ENCODE peak calls at places on chromosomes 5 and 9, in six cellular contexts. One of them, this sample, is unnamed.

GRCh38 chr9:137742698-137743097 is 123.9 kb downstream of the EHMT1 start:
- DNase-seq in HepG2: no peak
- DNase-seq in H1: no peak
- DNase-seq in HCT116: no peak
- DNase-seq in GM12878: no peak
- DNase-seq in K562: no peak
- DNase-seq in this sample: no peak

GRCh38 chr9:16175461-16175860 is 622.6 kb downstream of the CCDC171 start:
- DNase-seq in HepG2: no peak
- DNase-seq in H1: no peak
- DNase-seq in HCT116: no peak
- DNase-seq in GM12878: no peak
- DNase-seq in K562: no peak
- DNase-seq in this sample: no peak

GRCh38 chr5:180043381-180043780 is 28.2 kb downstream of the RNF130 start:
- DNase-seq in HepG2: no peak
- DNase-seq in H1: no peak
- DNase-seq in HCT116: no peak
- DNase-seq in GM12878: no peak
- DNase-seq in K562: no peak
- DNase-seq in this sample: no peak

GRCh38 chr5:151703227-151703626 is 16.5 kb upstream of the SPARC start:
- DNase-seq in HepG2: no peak
- DNase-seq in H1: no peak
- DNase-seq in HCT116: no peak
- DNase-seq in GM12878: peak; percentile 70
- DNase-seq in K562: no peak
- DNase-seq in this sample: no peak

GRCh38 chr5:10642367-10642766 is 78.5 kb downstream of the ANKRD33B start:
- DNase-seq in HepG2: no peak
- DNase-seq in H1: no peak
- DNase-seq in HCT116: no peak
- DNase-seq in GM12878: no peak
- DNase-seq in K562: no peak
- DNase-seq in this sample: no peak

GRCh38 chr9:71096431-71097108 is 24.9 kb downstream of the TRPM3 start:
- DNase-seq in HepG2: peak; percentile 95
- DNase-seq in H1: no peak
- DNase-seq in HCT116: no peak
- DNase-seq in GM12878: no peak
- DNase-seq in K562: no peak
- DNase-seq in this sample: no peak

GRCh38 chr5:88606173-88606572 is 276.8 kb downstream of the MEF2C start:
- DNase-seq in HepG2: no peak
- DNase-seq in H1: no peak
- DNase-seq in HCT116: no peak
- DNase-seq in GM12878: no peak
- DNase-seq in K562: no peak
- DNase-seq in this sample: no peak

GRCh38 chr5:164237531-164237930 is 732.1 kb downstream of the MAT2B start:
- DNase-seq in HepG2: no peak
- DNase-seq in H1: no peak
- DNase-seq in HCT116: no peak
- DNase-seq in GM12878: no peak
- DNase-seq in K562: no peak
- DNase-seq in this sample: no peak

GRCh38 chr5:165457854-165458481 is 1952.5 kb downstream of the MAT2B start:
- DNase-seq in HepG2: no peak
- DNase-seq in H1: peak; percentile 9
- DNase-seq in HCT116: no peak
- DNase-seq in GM12878: no peak
- DNase-seq in K562: no peak
- DNase-seq in this sample: peak; percentile 20

GRCh38 chr5:178392386-178392785 is 159.8 kb upstream of the PHYKPL start:
- DNase-seq in HepG2: no peak
- DNase-seq in H1: no peak
- DNase-seq in HCT116: no peak
- DNase-seq in GM12878: no peak
- DNase-seq in K562: no peak
- DNase-seq in this sample: no peak

GRCh38 chr5:84438456-84438855 is 53.8 kb upstream of the EDIL3 start:
- DNase-seq in HepG2: no peak
- DNase-seq in H1: no peak
- DNase-seq in HCT116: no peak
- DNase-seq in GM12878: no peak
- DNase-seq in K562: no peak
- DNase-seq in this sample: no peak

GRCh38 chr9:92740446-92740961 is 24.1 kb downstream of the BICD2 start:
- DNase-seq in HepG2: no peak
- DNase-seq in H1: no peak
- DNase-seq in HCT116: no peak
- DNase-seq in GM12878: no peak
- DNase-seq in K562: no peak
- DNase-seq in this sample: no peak

GRCh38 chr9:136361047-136361756 is 2.3 kb downstream of the DNLZ start:
- DNase-seq in HepG2: no peak
- DNase-seq in H1: no peak
- DNase-seq in HCT116: no peak
- DNase-seq in GM12878: no peak
- DNase-seq in K562: no peak
- DNase-seq in this sample: no peak

GRCh38 chr9:126893079-126893478 is 21.5 kb upstream of the RALGPS1 start:
- DNase-seq in HepG2: peak; percentile 25
- DNase-seq in H1: no peak
- DNase-seq in HCT116: peak; percentile 8
- DNase-seq in GM12878: no peak
- DNase-seq in K562: peak; percentile 24
- DNase-seq in this sample: no peak

GRCh38 chr5:90612930-90613329 is 54.3 kb downstream of the ADGRV1 start:
- DNase-seq in HepG2: no peak
- DNase-seq in H1: no peak
- DNase-seq in HCT116: no peak
- DNase-seq in GM12878: peak; percentile 66
- DNase-seq in K562: no peak
- DNase-seq in this sample: no peak

GRCh38 chr9:33719581-33720374 is 75.6 kb upstream of the PRSS3 start:
- DNase-seq in HepG2: peak; percentile 16
- DNase-seq in H1: no peak
- DNase-seq in HCT116: no peak
- DNase-seq in GM12878: no peak
- DNase-seq in K562: peak; percentile 51
- DNase-seq in this sample: peak; percentile 15
- TF ChIP-seq YY1 in HepG2: no peak
- TF ChIP-seq YY1 in H1: no peak
- TF ChIP-seq YY1 in HCT116: no peak
- TF ChIP-seq YY1 in GM12878: no peak
- TF ChIP-seq YY1 in K562: no peak
- TF ChIP-seq YY1 in this sample: no peak

GRCh38 chr9:6383551-6384225 is 29.3 kb upstream of the UHRF2 start:
- DNase-seq in HepG2: no peak
- DNase-seq in H1: no peak
- DNase-seq in HCT116: no peak
- DNase-seq in GM12878: no peak
- DNase-seq in K562: no peak
- DNase-seq in this sample: no peak

GRCh38 chr9:6384732-6385131 is 28.3 kb upstream of the UHRF2 start:
- DNase-seq in HepG2: no peak
- DNase-seq in H1: no peak
- DNase-seq in HCT116: no peak
- DNase-seq in GM12878: no peak
- DNase-seq in K562: no peak
- DNase-seq in this sample: no peak

GRCh38 chr9:6382681-6383080 is 30.3 kb upstream of the UHRF2 start:
- DNase-seq in HepG2: no peak
- DNase-seq in H1: no peak
- DNase-seq in HCT116: no peak
- DNase-seq in GM12878: no peak
- DNase-seq in K562: no peak
- DNase-seq in this sample: no peak
- TF ChIP-seq ZNF274 in HepG2: no peak
- TF ChIP-seq ZNF274 in H1: no peak
- TF ChIP-seq ZNF274 in HCT116: no peak
- TF ChIP-seq ZNF274 in GM12878: no peak
- TF ChIP-seq ZNF274 in K562: no peak
- TF ChIP-seq ZNF274 in this sample: no peak

GRCh38 chr5:116237917-116238502 is 153.2 kb downstream of the COMMD10 start:
- DNase-seq in HepG2: no peak
- DNase-seq in H1: no peak
- DNase-seq in HCT116: peak; percentile 4
- DNase-seq in GM12878: no peak
- DNase-seq in K562: no peak
- DNase-seq in this sample: no peak
- H3K9ac ChIP-seq in HepG2: no peak overlapping the region
- H3K9ac ChIP-seq in H1: no peak overlapping the region
- H3K9ac ChIP-seq in HCT116: no peak overlapping the region
- H3K9ac ChIP-seq in GM12878: no peak overlapping the region
- H3K9ac ChIP-seq in K562: no peak overlapping the region
- H3K9ac ChIP-seq in this sample: no peak overlapping the region

DNA sequence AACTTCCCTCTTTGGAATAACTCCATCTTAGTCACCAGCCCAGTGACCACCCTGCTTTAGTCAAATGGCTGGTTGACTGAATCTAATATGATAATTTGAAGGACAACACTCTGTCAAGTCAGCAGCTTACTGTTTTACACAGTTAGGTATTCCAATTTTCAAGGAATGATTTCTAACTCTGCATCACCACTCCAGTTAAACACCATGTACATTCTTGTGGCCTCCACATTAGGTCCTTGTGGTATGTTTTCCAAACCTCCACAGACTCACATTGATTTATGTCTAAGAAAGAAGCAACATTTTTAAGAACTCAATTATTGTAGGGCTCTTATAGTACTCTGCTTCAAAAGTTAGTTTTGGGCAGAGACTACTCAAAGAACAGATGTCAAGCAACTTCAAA is 110.7 kb downstream of the TLE1 start:
- DNase-seq in HepG2: no peak
- DNase-seq in H1: no peak
- DNase-seq in HCT116: no peak
- DNase-seq in GM12878: no peak
- DNase-seq in K562: no peak
- DNase-seq in this sample: no peak
- TF ChIP-seq YY1 in HepG2: no peak
- TF ChIP-seq YY1 in H1: no peak
- TF ChIP-seq YY1 in HCT116: no peak
- TF ChIP-seq YY1 in GM12878: no peak
- TF ChIP-seq YY1 in K562: no peak
- TF ChIP-seq YY1 in this sample: no peak

GRCh38 chr5:1375871-1376850 is 31.3 kb upstream of the CLPTM1L start:
- DNase-seq in HepG2: no peak
- DNase-seq in H1: no peak
- DNase-seq in HCT116: no peak
- DNase-seq in GM12878: no peak
- DNase-seq in K562: no peak
- DNase-seq in this sample: no peak
- TF ChIP-seq ZNF274 in HepG2: no peak
- TF ChIP-seq ZNF274 in H1: no peak
- TF ChIP-seq ZNF274 in HCT116: no peak
- TF ChIP-seq ZNF274 in GM12878: no peak
- TF ChIP-seq ZNF274 in K562: no peak
- TF ChIP-seq ZNF274 in this sample: no peak

GRCh38 chr9:121268598-121269029 is 652 bp downstream of the GSN start:
- DNase-seq in HepG2: no peak
- DNase-seq in H1: no peak
- DNase-seq in HCT116: no peak
- DNase-seq in GM12878: no peak
- DNase-seq in K562: no peak
- DNase-seq in this sample: no peak

GRCh38 chr9:121269030-121269887 is 1.3 kb downstream of the GSN start:
- DNase-seq in HepG2: no peak
- DNase-seq in H1: no peak
- DNase-seq in HCT116: no peak
- DNase-seq in GM12878: no peak
- DNase-seq in K562: no peak
- DNase-seq in this sample: no peak

GRCh38 chr9:121272401-121272948 is 4.5 kb downstream of the GSN start:
- DNase-seq in HepG2: no peak
- DNase-seq in H1: no peak
- DNase-seq in HCT116: no peak
- DNase-seq in GM12878: no peak
- DNase-seq in K562: no peak
- DNase-seq in this sample: no peak

GRCh38 chr9:121269888-121270254 is 1.9 kb downstream of the GSN start:
- DNase-seq in HepG2: no peak
- DNase-seq in H1: no peak
- DNase-seq in HCT116: no peak
- DNase-seq in GM12878: no peak
- DNase-seq in K562: no peak
- DNase-seq in this sample: no peak

DNA sequence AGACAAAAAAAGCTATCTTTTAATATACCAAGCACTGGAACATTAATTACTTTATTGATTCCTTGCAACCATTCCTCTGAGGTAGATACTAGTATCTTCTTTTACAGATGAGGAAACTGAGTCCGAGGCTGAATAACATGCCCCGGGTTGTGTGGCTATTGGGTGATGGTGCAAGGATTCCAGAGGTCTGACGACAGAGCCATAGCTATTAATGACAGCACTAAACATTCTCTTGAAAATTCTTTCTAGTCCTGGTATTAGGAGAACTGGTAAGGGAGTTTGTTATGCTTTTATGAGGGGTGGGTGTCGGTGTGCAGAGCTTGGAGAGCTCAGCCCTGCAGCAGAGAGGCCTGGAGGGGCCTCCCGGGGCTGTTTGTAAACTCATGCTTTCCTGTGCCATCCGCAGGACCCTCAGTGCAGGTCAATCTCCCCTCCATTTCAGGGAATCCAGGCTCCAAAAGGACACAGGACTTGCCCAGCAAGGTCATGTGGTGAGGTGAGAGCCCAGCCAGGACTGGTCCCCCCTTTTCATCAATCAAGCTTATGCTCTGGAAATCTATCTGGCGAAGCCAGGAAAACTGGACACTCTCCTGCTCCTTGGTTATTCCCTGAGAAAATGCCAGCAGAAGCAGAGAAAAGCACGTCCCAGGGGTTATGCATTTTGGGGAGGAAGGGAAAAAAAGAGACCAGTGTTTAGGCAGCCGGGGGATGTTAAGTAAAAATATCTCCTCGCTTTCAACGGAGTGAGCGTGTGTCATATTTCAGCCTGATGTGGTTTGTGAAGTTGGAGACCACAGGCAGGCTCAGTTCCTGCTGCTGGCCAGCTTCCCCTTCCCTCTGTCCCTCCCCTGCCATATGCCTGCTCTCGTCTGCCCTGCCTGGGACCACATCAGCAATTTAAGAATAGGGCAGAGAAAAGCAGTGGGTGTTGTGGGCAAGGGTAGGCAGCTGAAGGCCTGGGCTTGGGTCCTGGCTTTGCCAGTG is 3.7 kb downstream of the GSN start:
- DNase-seq in HepG2: no peak
- DNase-seq in H1: no peak
- DNase-seq in HCT116: no peak
- DNase-seq in GM12878: no peak
- DNase-seq in K562: no peak
- DNase-seq in this sample: no peak
- H3K9ac ChIP-seq in HepG2: no peak overlapping the region
- H3K9ac ChIP-seq in H1: no peak overlapping the region
- H3K9ac ChIP-seq in HCT116: no peak overlapping the region
- H3K9ac ChIP-seq in GM12878: no peak overlapping the region
- H3K9ac ChIP-seq in K562: no peak overlapping the region
- H3K9ac ChIP-seq in this sample: peak overlapping the region; percentile 39

This sample was measured in NT2/D1.